ENCODE peak calls at places on chromosomes 3 and 15, in eight cellular contexts. Q, N, E, C, M, X, K and U are unnamed samples.

GRCh38 chr3:116757310-116757709 is 47.7 kb downstream of the TUSC7 start:
- DNase-seq in Q (no peak), N (no peak), E (no peak), C (no peak), M (no peak), X (no peak), K (no peak), U (no peak)

GRCh38 chr3:62070891-62071290 is 302.5 kb downstream of the FEZF2 start:
- DNase-seq in Q (no peak), N (no peak), E (no peak), C (no peak), M (no peak), X (no peak), K (no peak), U (no peak)

GRCh38 chr3:137948400-137949072 is 61.4 kb upstream of the CLDN18 start:
- DNase-seq in Q (no peak), N (no peak), E (no peak), C (no peak), M (no peak), X (no peak), K (no peak), U (no peak)

GRCh38 chr3:197888511-197888910 is 61.5 kb upstream of the RPL35A start:
- DNase-seq in Q (no peak), N (no peak), E (no peak), C (peak; percentile 43), M (no peak), X (no peak), K (no peak), U (no peak)

GRCh38 chr3:117609330-117609729 is 899.8 kb downstream of the TUSC7 start:
- DNase-seq in Q (no peak), N (no peak), E (no peak), C (no peak), M (no peak), X (no peak), K (no peak), U (no peak)

GRCh38 chr15:43235536-43235935 is 14.7 kb upstream of the EPB42 start:
- DNase-seq in Q (no peak), N (no peak), E (peak; percentile 47), C (no peak), M (no peak), X (no peak), K (no peak), U (no peak)

GRCh38 chr15:84736375-84736774 is 12.0 kb upstream of the ZNF592 start:
- DNase-seq in Q (no peak), N (peak; percentile 33), E (peak; percentile 11), C (no peak), M (no peak), X (no peak), K (no peak), U (peak; percentile 36)

GRCh38 chr15:85393206-85393605 is 12.8 kb downstream of the AKAP13 start:
- DNase-seq in Q (no peak), N (no peak), E (no peak), C (no peak), M (peak; percentile 61), X (no peak), K (no peak), U (no peak)

GRCh38 chr3:12476238-12476897 is 7.9 kb upstream of the TSEN2 start:
- DNase-seq in Q (no peak), N (no peak), E (peak; percentile 3), C (no peak), M (no peak), X (peak; percentile 63), K (no peak), U (no peak)

GRCh38 chr15:60389261-60390077 is 8.3 kb downstream of the ANXA2 start:
- DNase-seq in Q (no peak), N (no peak), E (no peak), C (peak; percentile 7), M (no peak), X (no peak), K (no peak), U (peak; percentile 50)

GRCh38 chr3:127044996-127045395 is 62.1 kb downstream of the PLXNA1 start:
- DNase-seq in Q (no peak), N (no peak), E (no peak), C (no peak), M (peak; percentile 49), X (peak; percentile 10), K (no peak), U (peak; percentile 23)

GRCh38 chr15:51051776-51052175 is 42.9 kb downstream of the TNFAIP8L3 start:
- DNase-seq in Q (no peak), N (no peak), E (no peak), C (peak; percentile 18), M (no peak), X (peak; percentile 59), K (no peak), U (no peak)

GRCh38 chr3:41286305-41286704 is 87.0 kb downstream of the CTNNB1 start:
- DNase-seq in Q (no peak), N (no peak), E (no peak), C (no peak), M (no peak), X (no peak), K (no peak), U (no peak)

GRCh38 chr3:14877404-14877803 is 58.6 kb downstream of the FGD5 start:
- DNase-seq in Q (no peak), N (no peak), E (no peak), C (no peak), M (no peak), X (no peak), K (peak; percentile 76), U (no peak)

GRCh38 chr3:172317984-172318383 is 130.3 kb downstream of the GHSR start:
- DNase-seq in Q (no peak), N (no peak), E (no peak), C (peak; percentile 92), M (no peak), X (peak; percentile 94), K (no peak), U (peak; percentile 59)

GRCh38 chr3:80770106-80771079 is 991.1 kb downstream of the GBE1 start:
- DNase-seq in Q (no peak), N (no peak), E (no peak), C (no peak), M (peak; percentile 4), X (peak; percentile 9), K (no peak), U (no peak)

GRCh38 chr3:58009749-58010535 is 1.7 kb downstream of the FLNB start:
- DNase-seq in Q (peak; percentile 77), N (no peak), E (peak; percentile 85), C (peak; percentile 71), M (no peak), X (no peak), K (no peak), U (peak; percentile 96)

GRCh38 chr15:76460871-76461270 is 124.3 kb downstream of the ISL2 start:
- DNase-seq in Q (no peak), N (no peak), E (no peak), C (no peak), M (no peak), X (peak; percentile 61), K (no peak), U (no peak)

GRCh38 chr15:76200641-76201105 is 110.6 kb downstream of the ETFA start:
- DNase-seq in Q (no peak), N (no peak), E (peak; percentile 53), C (no peak), M (no peak), X (no peak), K (peak; percentile 68), U (no peak)

DNA sequence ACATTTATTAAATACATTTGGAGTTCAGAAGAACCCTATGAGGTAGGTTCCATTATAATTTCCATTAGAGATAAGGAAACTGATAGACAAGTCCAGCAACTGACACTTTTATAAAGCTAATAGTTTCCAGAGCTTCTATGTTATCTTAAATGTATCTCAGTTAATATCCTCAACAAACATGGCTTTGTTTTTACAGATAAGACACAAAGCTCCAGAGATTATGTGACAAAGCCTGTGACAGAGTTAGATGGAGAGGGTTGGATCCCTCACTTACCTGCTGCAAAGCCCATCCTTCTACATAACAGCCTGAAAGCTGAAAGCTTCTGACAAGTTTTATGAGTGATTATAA is 473 bp upstream of the COMMD2 start:
- DNase-seq in Q (no peak), N (no peak), E (no peak), C (no peak), M (no peak), X (no peak), K (no peak), U (no peak)
- H3K27ac ChIP-seq in Q (peak overlapping the region; percentile 3), N (peak overlapping the region; percentile 71), E (no peak overlapping the region), C (peak overlapping the region; percentile 75), M (no peak overlapping the region), X (no peak overlapping the region), K (peak overlapping the region; percentile 80), U (peak overlapping the region; percentile 42)

DNA sequence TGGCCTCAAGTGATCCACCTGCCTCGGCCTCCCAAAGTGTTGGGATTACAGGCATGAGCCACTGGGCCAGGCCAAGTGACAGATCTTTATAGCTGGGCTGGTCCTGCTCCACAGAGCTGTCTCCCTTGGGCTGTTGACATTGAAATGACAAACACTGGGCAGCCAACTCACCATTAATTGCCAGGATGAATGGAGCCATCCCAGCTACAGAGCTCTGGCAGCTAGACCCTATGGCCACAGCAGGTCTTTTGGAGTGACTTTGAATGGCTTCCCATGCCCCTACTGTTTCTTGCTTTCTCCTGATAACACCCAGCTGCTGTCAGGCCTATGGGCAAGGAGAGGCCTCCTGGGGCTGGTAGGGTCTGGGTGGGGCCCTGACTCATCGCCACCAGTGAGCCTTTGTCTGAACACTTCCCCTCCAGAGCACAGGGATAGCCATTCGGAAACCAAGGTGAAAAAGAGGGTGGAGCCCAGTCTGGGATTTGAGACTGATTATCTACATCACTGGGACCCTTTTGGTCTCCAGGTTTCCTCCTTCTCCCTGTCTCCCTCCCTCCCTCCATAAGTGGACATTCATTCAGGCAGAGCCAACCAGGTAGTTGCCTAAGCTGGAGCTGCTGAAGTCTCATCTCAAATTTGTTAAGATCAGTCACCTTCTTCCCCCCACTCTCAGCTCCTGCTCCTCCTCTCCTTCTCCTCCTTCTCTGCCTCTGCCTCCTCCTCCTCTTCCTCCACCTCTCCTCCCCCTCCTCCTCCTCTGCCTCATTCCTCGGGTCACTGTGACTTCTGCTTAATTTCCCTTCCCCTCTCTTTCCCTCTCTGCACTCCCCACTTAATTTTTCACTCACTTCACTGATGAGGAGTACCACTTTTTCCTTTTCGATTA is 34.0 kb downstream of the BHLHE40 start:
- DNase-seq in Q (peak; percentile 71), N (no peak), E (peak; percentile 83), C (peak; percentile 89), M (no peak), X (no peak), K (no peak), U (peak; percentile 60)
- H3K4me1 ChIP-seq in Q (peaks cover 25% of the 10 kb centered on the region), N (peaks cover 43% of the 10 kb centered on the region), E (peaks cover 38% of the 10 kb centered on the region), C (peaks cover 55% of the 10 kb centered on the region), M (peaks cover 31% of the 10 kb centered on the region), X (peaks cover 21% of the 10 kb centered on the region), K (peaks cover 66% of the 10 kb centered on the region), U (peaks cover 5% of the 10 kb centered on the region)

GRCh38 chr3:35562141-35562540 is 77.2 kb upstream of the ARPP21 start:
- DNase-seq in Q (no peak), N (no peak), E (no peak), C (no peak), M (no peak), X (no peak), K (no peak), U (no peak)
- H3K4me3 ChIP-seq in Q (no peak overlapping the region), N (no peak overlapping the region), E (no peak overlapping the region), C (no peak overlapping the region), M (no peak overlapping the region), X (no peak overlapping the region), K (no peak overlapping the region), U (no peak overlapping the region)

DNA sequence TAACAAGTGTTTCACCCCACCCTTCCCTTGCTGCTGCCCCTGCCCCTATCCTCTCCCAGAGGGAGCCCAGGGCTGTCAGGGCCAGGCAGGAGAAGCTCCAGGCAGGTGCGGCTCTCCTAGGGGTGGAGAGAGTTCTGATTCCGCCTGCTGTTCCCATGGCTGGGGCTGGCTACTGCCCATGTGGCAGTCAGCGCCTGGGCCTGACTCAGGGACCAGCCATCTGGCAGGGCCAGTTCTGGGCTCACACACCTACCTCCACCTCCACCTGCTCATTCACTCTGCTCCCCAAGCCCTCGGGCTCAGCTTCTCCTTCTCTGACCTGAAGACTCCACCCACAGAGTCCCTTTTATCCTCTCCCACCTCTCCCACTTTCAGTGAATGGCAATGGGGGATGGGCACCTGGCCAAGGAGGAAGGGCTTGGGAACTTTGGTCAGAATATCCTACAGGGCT is 23.4 kb downstream of the AMOTL2 start:
- DNase-seq in Q (no peak), N (no peak), E (peak; percentile 87), C (peak; percentile 86), M (no peak), X (no peak), K (no peak), U (peak; percentile 76)
- H3K27ac ChIP-seq in Q (peak overlapping the region; percentile 71), N (no peak overlapping the region), E (peak overlapping the region; percentile 96), C (peak overlapping the region; percentile 50), M (no peak overlapping the region), X (no peak overlapping the region), K (peak overlapping the region; percentile 75), U (no peak overlapping the region)